ENCODE peak calls at places on chromosomes 6 and 20, in five cellular contexts. I, G, K, Q and L are unnamed samples.

GRCh38 chr20:49508435-49509199 is 26.1 kb upstream of the KCNB1 start:
- DNase-seq in I (peak), G (no peak), K (peak), Q (peak), L (peak)

GRCh38 chr6:127120109-127120786 is 1.8 kb downstream of the RSPO3 start:
- DNase-seq in I (no peak), G (peak), K (no peak), Q (no peak), L (no peak)

GRCh38 chr20:41619360-41620115 is 1.4 kb upstream of the CHD6 start:
- DNase-seq in I (peak), G (no peak), K (peak), Q (no peak), L (no peak)

GRCh38 chr6:83467620-83468036 is 36.8 kb upstream of the ME1 start:
- DNase-seq in I (no peak), G (no peak), K (no peak), Q (no peak), L (no peak)

GRCh38 chr20:47973519-47974233 is 188.4 kb upstream of the SULF2 start:
- DNase-seq in I (no peak), G (no peak), K (no peak), Q (no peak), L (peak)

GRCh38 chr20:17557675-17558006 is 12.2 kb upstream of the DSTN start:
- DNase-seq in I (peak), G (no peak), K (no peak), Q (peak), L (peak)

GRCh38 chr6:8143945-8144344 is 41.6 kb upstream of the EEF1E1 start:
- DNase-seq in I (no peak), G (no peak), K (no peak), Q (no peak), L (no peak)

GRCh38 chr6:33926451-33926850 is 122.6 kb upstream of the MLN start:
- DNase-seq in I (no peak), G (peak), K (peak), Q (peak), L (peak)

GRCh38 chr6:52654592-52654991 is 16.3 kb upstream of the TMEM14A start:
- DNase-seq in I (no peak), G (no peak), K (no peak), Q (no peak), L (no peak)